ENCODE peak calls at places on chromosome 16, in five cellular contexts. S, N, Z, L and P are unnamed samples.

GRCh38 chr16:1493746-1494094 is 560 bp downstream of the TELO2 start:
- DNase-seq in Z (no peak), N (peak), S (no peak), L (no peak), P (no peak)

GRCh38 chr16:55116165-55116894 is 185.7 kb downstream of the IRX5 start:
- DNase-seq in S (no peak), Z (no peak), N (peak), L (no peak), P (peak)

GRCh38 chr16:49598386-49599170 is 225.0 kb downstream of the C16orf78 start:
- DNase-seq in S (no peak), L (no peak), N (no peak), Z (no peak), P (no peak)

GRCh38 chr16:9107025-9107970 is 15.9 kb downstream of the HAPSTR1 start:
- DNase-seq in L (no peak), S (no peak), N (no peak), Z (no peak), P (no peak)

GRCh38 chr16:30894540-30895368 is 877 bp upstream of the BCL7C start:
- DNase-seq in S (no peak), N (no peak), L (no peak), Z (no peak), P (no peak)

GRCh38 chr16:13873835-13874438 is 46.0 kb upstream of the ERCC4 start:
- DNase-seq in L (no peak), S (no peak), Z (no peak), N (peak), P (no peak)

GRCh38 chr16:2817496-2818277 is 650 bp downstream of the PRSS21 start:
- DNase-seq in L (no peak), N (no peak), Z (no peak), S (no peak), P (no peak)

GRCh38 chr16:56774009-56774408 is 44.1 kb downstream of the NUP93 start:
- DNase-seq in L (no peak), Z (no peak), S (no peak), N (no peak), P (no peak)

GRCh38 chr16:30499284-30499683 is 26.7 kb downstream of the ITGAL start:
- DNase-seq in L (no peak), Z (no peak), S (no peak), N (no peak), P (no peak)

GRCh38 chr16:86362155-86362849 is 148.0 kb upstream of the FOXF1 start:
- DNase-seq in Z (no peak), L (no peak), N (no peak), S (no peak), P (no peak)

GRCh38 chr16:86363836-86364618 is 146.3 kb upstream of the FOXF1 start:
- DNase-seq in N (no peak), L (no peak), Z (no peak), S (no peak), P (no peak)

GRCh38 chr16:86364653-86365380 is 145.5 kb upstream of the FOXF1 start:
- DNase-seq in L (no peak), N (no peak), Z (no peak), S (no peak), P (no peak)

GRCh38 chr16:86365513-86366040 is 144.8 kb upstream of the FOXF1 start:
- DNase-seq in S (no peak), L (no peak), Z (no peak), N (no peak), P (no peak)

GRCh38 chr16:86363057-86363490 is 147.3 kb upstream of the FOXF1 start:
- DNase-seq in S (no peak), L (no peak), Z (no peak), N (peak), P (no peak)
- TF ChIP-seq CTCF in S (no peak), L (no peak), Z (no peak), N (no peak), P (no peak)

DNA sequence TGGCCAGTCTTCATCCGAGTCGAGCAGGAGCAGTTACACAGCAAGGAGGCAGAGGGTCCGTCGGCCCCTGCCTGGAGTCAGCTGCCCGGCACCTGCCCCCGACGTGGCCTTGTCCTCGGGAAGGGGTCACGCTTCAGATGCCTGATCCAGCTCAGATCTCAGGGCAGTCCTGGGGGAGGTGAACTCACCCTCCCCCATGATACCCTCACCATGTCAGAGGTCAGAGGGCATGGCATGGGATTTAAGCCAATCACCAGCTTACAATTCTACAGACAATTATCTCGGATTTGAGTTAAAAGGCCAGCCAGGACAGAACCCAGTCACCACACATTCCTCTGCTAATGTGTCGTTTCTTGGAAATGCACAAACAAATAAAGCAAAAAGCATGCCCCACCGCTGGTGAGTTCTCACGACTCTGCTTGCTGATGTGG is 211.3 kb downstream of the FOXL1 start:
- DNase-seq in Z (no peak), N (no peak), L (no peak), S (no peak), P (no peak)
- H3K27ac ChIP-seq in Z (no peak), N (no peak), L (no peak), S (no peak), P (no peak)

DNA sequence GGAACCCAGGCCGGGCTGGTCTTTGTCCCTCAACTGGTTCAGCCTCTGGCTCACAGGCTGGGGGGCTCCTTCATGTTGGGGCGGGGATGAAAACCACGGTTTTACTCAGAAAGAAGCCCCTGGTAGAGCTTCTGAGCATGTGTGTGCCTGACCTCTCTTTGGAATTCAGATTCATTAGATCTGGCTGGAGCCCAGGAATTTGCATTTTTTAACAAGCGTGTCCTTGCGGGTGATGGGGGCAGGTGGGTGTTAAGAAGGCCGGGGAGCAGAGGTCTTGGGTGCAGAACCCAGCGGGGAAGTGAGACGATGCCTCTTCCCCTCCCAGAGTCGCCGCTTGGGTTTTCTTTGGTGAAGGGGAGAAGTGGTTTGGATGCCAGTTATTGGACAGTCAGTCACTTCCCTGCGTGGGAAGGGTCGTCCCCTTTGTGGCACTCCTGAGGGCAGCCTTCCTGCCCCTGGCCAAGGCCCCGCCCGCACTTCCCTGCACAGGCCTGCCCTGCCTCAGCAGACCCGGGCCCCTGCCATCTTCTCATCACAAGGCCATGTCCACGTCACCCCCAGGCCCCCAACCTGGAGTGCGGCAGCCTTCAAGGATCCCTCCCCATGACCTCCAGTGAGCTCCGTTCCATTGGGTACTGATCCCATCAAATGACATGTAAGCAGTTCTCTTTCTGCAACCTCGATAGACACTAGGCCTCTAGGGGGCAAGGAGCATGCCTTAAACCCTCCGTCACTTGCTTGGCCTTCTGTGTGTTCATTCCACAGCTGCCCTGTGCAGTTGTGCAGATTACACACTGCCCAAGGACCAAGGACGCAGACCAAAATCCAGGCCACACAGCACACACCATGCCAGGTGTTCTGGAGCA is 177.7 kb upstream of the CIBAR2 start:
- DNase-seq in S (no peak), Z (no peak), N (no peak), L (no peak), P (no peak)
- TF ChIP-seq CTCF in S (no peak), Z (no peak), N (no peak), L (no peak), P (no peak)

DNA sequence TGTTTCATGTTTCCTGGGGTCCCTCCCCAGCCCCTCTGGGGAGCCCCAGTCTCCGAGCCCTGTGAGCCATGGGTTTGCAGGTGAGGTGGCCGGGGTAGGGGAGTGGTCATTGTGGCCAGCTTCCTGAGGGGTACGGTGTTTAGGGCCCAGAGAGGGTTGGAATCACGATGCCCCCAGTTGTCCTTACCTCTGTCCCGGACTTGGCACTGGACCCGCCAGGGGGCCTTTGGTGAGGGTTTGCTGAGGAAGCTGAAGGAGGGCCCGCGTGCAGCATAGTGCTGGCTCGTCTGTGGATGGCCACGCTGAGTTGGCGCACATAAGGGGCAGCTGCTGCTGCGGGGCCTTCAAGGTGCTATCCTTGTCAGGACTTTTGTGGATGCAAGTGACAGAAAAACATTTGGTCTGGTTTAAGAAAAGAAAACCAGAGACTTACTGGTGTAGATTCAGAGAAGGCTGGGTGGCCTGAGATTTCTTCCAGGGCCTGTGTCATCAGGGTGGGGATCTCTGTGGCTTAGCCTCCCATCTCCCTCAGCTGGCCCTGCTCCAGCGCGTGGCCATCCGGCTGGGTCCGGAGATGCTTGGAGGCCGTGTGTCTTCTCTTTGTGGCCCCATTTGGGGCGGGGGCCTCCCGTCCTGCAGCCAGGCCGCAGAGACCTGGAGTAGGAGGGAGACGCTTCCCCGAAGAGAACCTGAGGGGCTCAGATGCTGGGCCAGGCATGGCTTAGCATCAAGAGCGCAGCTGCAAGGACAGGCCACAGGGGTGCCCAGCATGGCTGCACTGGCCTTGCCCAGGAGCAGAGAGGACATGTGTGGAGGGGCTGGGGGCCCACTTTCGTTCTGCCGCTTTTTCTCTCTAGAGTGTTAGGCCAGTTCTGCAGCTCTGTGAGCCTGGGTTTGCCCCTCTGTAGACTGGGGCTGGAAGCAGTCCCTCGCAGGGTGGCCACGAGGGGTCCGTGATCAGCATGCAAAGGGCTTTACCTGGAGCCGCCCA is 33.7 kb upstream of the NUDT16L1 start:
- DNase-seq in Z (no peak), N (no peak), S (no peak), L (no peak), P (no peak)
- H3K27ac ChIP-seq in Z (peak), N (no peak), S (no peak), L (no peak), P (no peak)

GRCh38 chr16:87057291-87057881 is 259.8 kb downstream of the C16orf95 start:
- DNase-seq in Z (no peak), L (no peak), N (no peak), S (no peak), P (no peak)
- TF ChIP-seq CTCF in Z (peak), L (no peak), N (no peak), S (no peak), P (no peak)

DNA sequence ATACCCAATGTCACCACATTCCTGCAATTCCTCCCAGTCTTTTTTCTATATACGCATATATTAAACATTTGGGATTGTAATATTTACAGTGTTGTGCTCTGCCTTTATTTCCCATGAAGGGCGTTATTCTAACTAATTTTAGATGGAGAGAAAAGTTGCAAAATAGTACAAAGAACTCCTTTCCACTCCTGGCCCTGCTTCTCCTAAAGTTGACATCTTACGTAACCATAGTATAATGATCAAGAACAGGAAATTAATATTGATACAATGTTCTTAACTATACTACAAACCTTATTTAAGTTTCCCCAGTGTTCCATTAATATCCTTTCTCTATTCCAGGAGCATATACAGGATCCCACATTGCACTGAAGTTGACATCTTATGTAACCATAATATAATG is 46.3 kb downstream of the TK2 start:
- DNase-seq in L (no peak), S (no peak), Z (no peak), N (no peak), P (no peak)
- H3K27ac ChIP-seq in L (no peak), S (peak), Z (peak), N (no peak), P (no peak)

GRCh38 chr16:11152205-11152604 is 103.8 kb downstream of the SOCS1 start:
- DNase-seq in L (peak), S (no peak), Z (no peak), N (no peak), P (no peak)
- TF ChIP-seq CTCF in L (no peak), S (no peak), Z (no peak), N (no peak), P (no peak)